ENCODE peak calls at places on chromosomes 16 and 17, in nine cellular contexts. A is IMR-90, E is hepatocyte, R is GM12865, U is foreskin fibroblast, H is thyroid gland, J is dorsolateral prefrontal cortex, C is neural progenitor cell, K is HFF-Myc. M is an unnamed sample.

GRCh38 chr16:526181-527014 is 1.1 kb upstream of the CAPN15 start:
- DNase-seq in A (peak), E (peak), R (peak), U (peak), H (peak), J (peak), C (peak), K (no peak), M (peak)

GRCh38 chr16:81799138-81799504 is 20.0 kb downstream of the PLCG2 start:
- DNase-seq in A (no peak), E (no peak), R (no peak), U (no peak), H (no peak), J (no peak), C (no peak), K (no peak), M (no peak)

GRCh38 chr17:63423963-63424362 is 22.1 kb downstream of the CYB561 start:
- DNase-seq in A (no peak), E (no peak), R (no peak), U (no peak), H (no peak), J (no peak), C (no peak), K (no peak), M (no peak)

GRCh38 chr17:65488665-65489064 is 72.8 kb downstream of the AXIN2 start:
- DNase-seq in A (no peak), E (no peak), R (no peak), U (no peak), H (no peak), J (no peak), C (no peak), K (no peak), M (no peak)

GRCh38 chr16:58501242-58502131 is 1.5 kb downstream of the NDRG4 start:
- DNase-seq in A (no peak), E (peak), R (peak), U (no peak), H (peak), J (peak), C (peak), K (no peak), M (no peak)

GRCh38 chr17:44921122-44921882 is 6.0 kb upstream of the GFAP start:
- DNase-seq in A (no peak), E (no peak), R (no peak), U (peak), H (no peak), J (no peak), C (peak), K (no peak), M (no peak)

GRCh38 chr16:4212934-4213296 is 29.0 kb downstream of the SRL start:
- DNase-seq in A (peak), E (peak), R (no peak), U (peak), H (peak), J (no peak), C (no peak), K (peak), M (no peak)

GRCh38 chr16:11117576-11118211 is 138.3 kb downstream of the SOCS1 start:
- DNase-seq in A (no peak), E (no peak), R (peak), U (no peak), H (no peak), J (no peak), C (no peak), K (no peak), M (no peak)

GRCh38 chr17:45234641-45235040 is 13.0 kb downstream of the FMNL1 start:
- DNase-seq in A (no peak), E (no peak), R (peak), U (no peak), H (no peak), J (no peak), C (peak), K (no peak), M (no peak)

GRCh38 chr17:78362671-78363070 is 2.8 kb upstream of the SOCS3 start:
- DNase-seq in A (no peak), E (no peak), R (no peak), U (no peak), H (no peak), J (no peak), C (no peak), K (no peak), M (no peak)

GRCh38 chr17:31919802-31920525 is 16.8 kb upstream of the SUZ12 start:
- DNase-seq in A (peak), E (no peak), R (peak), U (peak), H (no peak), J (no peak), C (no peak), K (no peak), M (no peak)

GRCh38 chr17:39231091-39231561 is 5.4 kb upstream of the STAC2 start:
- DNase-seq in A (no peak), E (peak), R (no peak), U (no peak), H (no peak), J (no peak), C (no peak), K (no peak), M (no peak)

GRCh38 chr17:31740611-31741082 is 118.4 kb downstream of the COPRS start:
- DNase-seq in A (peak), E (peak), R (no peak), U (peak), H (no peak), J (no peak), C (no peak), K (peak), M (no peak)

GRCh38 chr17:40515011-40515410 is 13.6 kb upstream of the TNS4 start:
- DNase-seq in A (no peak), E (no peak), R (no peak), U (no peak), H (no peak), J (no peak), C (no peak), K (no peak), M (no peak)

GRCh38 chr16:29126621-29127020 is 141.8 kb downstream of the LAT start:
- DNase-seq in A (no peak), E (no peak), R (no peak), U (no peak), H (no peak), J (no peak), C (no peak), K (no peak), M (no peak)

GRCh38 chr17:46976626-46977270 is 2.3 kb downstream of the RPRML start:
- DNase-seq in A (no peak), E (no peak), R (no peak), U (no peak), H (no peak), J (peak), C (peak), K (no peak), M (no peak)

GRCh38 chr17:46977348-46977747 is 1.7 kb downstream of the RPRML start:
- DNase-seq in A (peak), E (peak), R (no peak), U (peak), H (peak), J (peak), C (peak), K (peak), M (no peak)

GRCh38 chr17:46978489-46979022 is 497 bp downstream of the RPRML start:
- DNase-seq in A (no peak), E (no peak), R (no peak), U (peak), H (no peak), J (no peak), C (peak), K (no peak), M (no peak)

GRCh38 chr17:46977750-46978488 is 1.1 kb downstream of the RPRML start:
- DNase-seq in A (no peak), E (no peak), R (no peak), U (peak), H (no peak), J (no peak), C (peak), K (no peak), M (no peak)

DNA sequence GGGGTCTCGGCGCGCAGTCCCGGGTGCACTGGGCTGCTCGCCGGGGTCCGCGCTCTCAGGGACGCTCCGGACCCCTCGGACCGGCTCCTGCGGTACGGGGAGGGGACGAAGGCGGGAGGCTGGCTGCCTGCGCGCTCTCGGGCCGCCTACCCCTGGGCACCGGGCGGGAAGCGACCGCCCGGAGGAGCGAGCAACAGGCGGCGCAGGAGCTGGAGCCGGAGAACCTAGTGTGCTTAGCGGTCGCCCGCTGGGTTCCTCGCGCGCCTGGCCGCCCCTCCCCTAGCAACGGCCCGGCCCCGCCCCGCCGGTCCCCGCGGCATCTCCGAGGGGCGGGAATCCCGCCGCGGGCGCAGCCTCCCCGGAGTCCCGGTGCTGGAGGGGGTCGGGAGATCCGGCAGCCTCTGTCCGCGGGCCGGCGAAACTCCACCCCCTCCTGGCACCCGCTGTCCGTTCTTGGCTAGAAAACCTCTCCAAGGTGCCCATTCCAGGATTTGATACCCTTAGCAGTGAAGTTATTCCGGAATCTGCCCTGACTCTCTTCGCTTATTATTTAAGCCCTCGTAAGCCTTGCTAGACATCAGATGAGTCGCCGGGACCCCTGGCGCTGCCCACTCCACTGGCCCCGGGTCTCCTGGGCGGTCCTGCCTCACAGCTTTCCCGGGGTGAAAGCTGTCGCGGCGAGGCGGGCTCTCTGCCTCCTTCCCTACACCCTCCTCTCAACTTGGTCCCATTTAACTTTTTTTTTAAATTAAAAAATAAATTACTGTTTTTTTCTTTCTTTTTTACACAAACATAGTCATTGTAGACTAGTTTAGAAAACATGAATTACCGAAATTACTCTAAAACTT is at the start of gene RPRML:
- DNase-seq in A (no peak), E (peak), R (no peak), U (peak), H (peak), J (no peak), C (peak), K (no peak), M (no peak)
- H3K4me3 ChIP-seq in A (peak), E (peak), R (peak), U (peak), H (peak), J (peak), C (peak), K (peak), M (peak)

GRCh38 chr17:55825213-55825612 is 74.4 kb downstream of the PCTP start:
- DNase-seq in A (no peak), E (no peak), R (peak), U (peak), H (no peak), J (no peak), C (peak), K (no peak), M (no peak)
- TF ChIP-seq CTCF in A (peak), E (peak), R (peak), U (no peak), H (peak), J (no peak), C (peak), K (no peak), M (peak)

GRCh38 chr17:36112572-36112971 is 8.9 kb downstream of the CCL4 start:
- DNase-seq in A (no peak), E (no peak), R (no peak), U (no peak), H (no peak), J (no peak), C (no peak), K (no peak), M (no peak)
- H3K4me3 ChIP-seq in A (no peak), E (no peak), R (no peak), U (no peak), H (no peak), J (no peak), C (no peak), K (no peak), M (no peak)

DNA sequence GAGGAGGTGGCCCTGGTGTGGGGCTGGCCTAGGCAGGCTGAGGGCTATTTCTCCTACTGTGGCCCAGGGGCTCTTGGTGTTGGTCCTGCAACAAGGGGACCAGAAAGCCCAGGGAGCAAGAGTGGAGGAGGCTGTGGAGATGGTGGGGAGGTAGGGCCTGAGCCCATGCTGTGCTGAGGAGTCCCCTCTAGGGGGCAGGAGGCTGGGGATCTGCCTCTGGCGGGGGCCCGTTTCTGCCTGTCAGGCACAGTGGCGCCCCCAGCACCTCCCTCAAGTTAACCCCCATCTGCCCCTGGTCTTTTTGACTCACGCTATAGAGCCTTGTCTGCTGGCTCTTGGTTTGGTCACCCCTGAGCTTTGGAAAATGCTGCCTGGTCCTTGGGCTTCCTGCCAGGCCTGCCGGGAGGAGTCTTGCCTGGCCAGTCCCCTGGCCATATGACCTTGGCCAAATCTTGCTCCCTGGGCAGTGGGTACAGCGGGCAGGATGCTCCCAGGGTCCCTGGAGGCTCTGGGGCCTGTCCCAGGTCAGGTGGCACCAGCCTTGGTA is 5.9 kb downstream of the BAIAP2 start:
- DNase-seq in A (no peak), E (no peak), R (peak), U (no peak), H (peak), J (no peak), C (peak), K (no peak), M (no peak)
- TF ChIP-seq CTCF in A (peak), E (peak), R (peak), U (peak), H (peak), J (peak), C (peak), K (peak), M (peak)

GRCh38 chr16:46612121-46612520 is 9.1 kb downstream of the SHCBP1 start:
- DNase-seq in A (no peak), E (no peak), R (peak), U (no peak), H (no peak), J (no peak), C (no peak), K (no peak), M (no peak)
- H3K4me3 ChIP-seq in A (no peak), E (no peak), R (peak), U (no peak), H (no peak), J (no peak), C (no peak), K (no peak), M (no peak)

DNA sequence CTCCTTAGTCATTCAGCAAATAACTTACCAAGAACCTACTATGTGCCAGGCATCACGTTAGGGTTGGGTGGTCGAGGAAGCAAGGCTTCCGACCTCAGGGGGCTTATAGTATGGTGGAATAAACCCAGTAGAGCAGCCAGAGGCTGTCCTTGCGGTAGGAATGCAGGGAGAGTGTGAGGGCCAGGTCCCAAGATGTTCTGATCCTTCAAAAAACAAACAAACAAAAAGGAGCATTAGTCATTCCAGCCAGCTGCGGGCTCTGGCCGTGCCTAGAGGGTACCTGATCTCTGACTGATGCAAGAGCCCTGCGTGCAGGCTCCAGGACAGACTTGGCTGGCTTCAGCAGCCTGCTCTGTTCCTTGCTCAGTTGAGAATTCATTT is 18.2 kb downstream of the CYB5D2 start:
- DNase-seq in A (peak), E (peak), R (no peak), U (peak), H (peak), J (no peak), C (no peak), K (peak), M (peak)
- TF ChIP-seq CTCF in A (peak), E (no peak), R (no peak), U (peak), H (peak), J (no peak), C (no peak), K (peak), M (peak)

GRCh38 chr16:53504665-53505064 is 1.7 kb upstream of the AKTIP start:
- DNase-seq in A (peak), E (no peak), R (peak), U (peak), H (no peak), J (no peak), C (no peak), K (no peak), M (no peak)
- H3K4me3 ChIP-seq in A (no peak), E (no peak), R (peak), U (no peak), H (no peak), J (peak), C (no peak), K (no peak), M (no peak)

GRCh38 chr17:77266213-77266612 is 125.4 kb downstream of the SEC14L1 start:
- DNase-seq in A (no peak), E (no peak), R (no peak), U (no peak), H (no peak), J (no peak), C (no peak), K (no peak), M (no peak)

GRCh38 chr17:77266891-77267341 is 126.1 kb downstream of the SEC14L1 start:
- DNase-seq in A (peak), E (no peak), R (no peak), U (no peak), H (no peak), J (no peak), C (peak), K (no peak), M (no peak)

GRCh38 chr17:77271421-77271820 is 130.7 kb downstream of the SEC14L1 start:
- DNase-seq in A (no peak), E (no peak), R (no peak), U (no peak), H (no peak), J (no peak), C (no peak), K (no peak), M (no peak)

GRCh38 chr17:77273397-77274136 is 132.8 kb downstream of the SEC14L1 start:
- DNase-seq in A (peak), E (no peak), R (no peak), U (no peak), H (no peak), J (no peak), C (no peak), K (no peak), M (no peak)

GRCh38 chr17:77269696-77270681 is 129.2 kb downstream of the SEC14L1 start:
- DNase-seq in A (no peak), E (peak), R (no peak), U (no peak), H (no peak), J (no peak), C (no peak), K (no peak), M (no peak)
- TF ChIP-seq CTCF in A (no peak), E (no peak), R (no peak), U (no peak), H (no peak), J (no peak), C (no peak), K (no peak), M (no peak)

DNA sequence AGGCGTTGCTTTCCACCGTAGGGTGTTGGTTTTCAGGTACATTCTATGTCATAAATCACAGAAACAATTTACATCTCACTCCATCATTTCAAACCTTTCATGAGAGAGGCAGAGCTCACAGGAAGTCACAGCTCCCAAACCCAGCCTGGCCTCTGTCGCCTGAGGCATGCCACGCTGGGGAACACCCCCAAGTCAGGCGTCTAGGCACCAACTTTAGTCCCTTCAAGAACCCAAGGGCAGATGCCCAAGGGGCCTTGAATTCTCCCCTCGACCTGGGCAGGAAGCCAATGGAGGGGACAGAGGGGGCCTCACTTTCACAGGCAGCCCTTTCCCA is 10.5 kb downstream of the TBX4 start:
- DNase-seq in A (no peak), E (no peak), R (no peak), U (peak), H (no peak), J (no peak), C (no peak), K (no peak), M (no peak)
- H3K4me3 ChIP-seq in A (no peak), E (no peak), R (no peak), U (no peak), H (no peak), J (no peak), C (peak), K (no peak), M (no peak)

DNA sequence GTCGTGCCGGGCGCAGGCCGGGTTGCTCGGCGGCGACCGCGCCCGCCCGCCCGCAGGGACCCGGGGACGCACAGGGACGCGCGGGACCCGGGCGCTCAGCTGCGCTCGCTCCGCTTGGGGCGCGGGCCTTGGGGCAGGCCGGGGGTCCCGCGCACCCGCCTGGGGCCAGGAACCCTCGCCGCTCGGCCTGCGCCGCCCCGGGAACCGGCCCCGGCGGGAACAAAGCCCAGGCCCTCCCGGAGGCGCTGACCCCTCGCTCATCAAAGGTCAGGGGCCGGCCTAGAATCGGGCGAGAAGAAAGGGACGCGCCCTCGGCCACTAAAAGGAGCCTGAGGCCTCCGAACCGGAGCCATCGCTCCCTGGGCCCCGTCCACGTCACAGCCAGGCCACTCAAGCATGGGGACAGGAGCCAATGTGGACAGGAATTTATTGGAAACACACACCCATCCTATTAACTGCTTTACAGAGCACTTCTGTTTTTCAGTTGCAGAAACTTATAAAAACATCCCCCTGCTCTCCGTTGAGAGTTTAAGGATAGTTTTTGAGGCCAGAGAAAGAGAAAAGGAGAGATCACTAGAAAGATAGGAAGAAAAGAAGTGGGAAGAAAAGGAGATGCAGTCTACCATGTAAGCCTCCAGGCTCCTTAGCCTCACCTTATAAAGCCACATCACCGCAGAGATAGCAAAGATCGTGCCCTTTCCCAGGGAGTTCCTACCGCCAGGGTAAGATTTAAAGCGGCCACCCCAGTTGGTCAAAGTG is 543 bp upstream of the ZFHX3 start:
- DNase-seq in A (no peak), E (peak), R (no peak), U (peak), H (peak), J (no peak), C (peak), K (no peak), M (no peak)
- TF ChIP-seq CTCF in A (no peak), E (no peak), R (no peak), U (no peak), H (no peak), J (no peak), C (no peak), K (no peak), M (no peak)